ENCODE peak calls at places on chromosome 9, in eight cellular contexts. P, S, Y, D, U, O, L and F are unnamed samples.
A peak's percentile ranks its signal among the peaks of the same experiment; 100 is the strongest.

GRCh38 chr9:4099961-4100360 is 199.9 kb downstream of the GLIS3 start:
- DNase-seq in O (no peak), D (no peak), S (no peak), P (no peak), U (no peak), Y (no peak), L (no peak), F (no peak)

GRCh38 chr9:85212209-85212608 is 529.5 kb downstream of the AGTPBP1 start:
- DNase-seq in L (no peak), O (no peak), U (no peak), S (no peak), Y (no peak), D (no peak), P (no peak), F (no peak)

GRCh38 chr9:131633491-131634031 is 88.2 kb downstream of the PRRT1B start:
- DNase-seq in U (no peak), L (no peak), S (no peak), P (no peak), O (no peak), D (no peak), Y (no peak), F (no peak)

GRCh38 chr9:115291841-115292240 is 173.9 kb upstream of the TNC start:
- DNase-seq in P (no peak), L (peak; percentile 79), O (no peak), U (peak; percentile 89), D (peak; percentile 63), S (no peak), Y (no peak), F (no peak)

GRCh38 chr9:130090915-130091314 is 37.2 kb downstream of the GPR107 start:
- DNase-seq in Y (no peak), D (no peak), S (no peak), O (no peak), P (no peak), L (no peak), U (no peak), F (no peak)

GRCh38 chr9:134988706-134989105 is 71.0 kb upstream of the FCN1 start:
- DNase-seq in P (no peak), S (no peak), L (peak; percentile 48), Y (no peak), O (no peak), U (no peak), D (no peak), F (no peak)

GRCh38 chr9:109914280-109915027 is 134.5 kb downstream of the PALM2AKAP2 start:
- DNase-seq in S (no peak), Y (no peak), D (no peak), L (no peak), P (no peak), U (no peak), O (peak; percentile 79), F (no peak)

GRCh38 chr9:127445851-127446719 is 5.1 kb downstream of the RPL12 start:
- DNase-seq in O (no peak), Y (no peak), D (no peak), P (no peak), S (no peak), U (no peak), L (no peak), F (no peak)

GRCh38 chr9:114666841-114667240 is 9.2 kb upstream of the TEX53 start:
- DNase-seq in Y (no peak), P (no peak), S (no peak), O (no peak), D (no peak), L (no peak), U (no peak), F (no peak)

GRCh38 chr9:1173986-1174385 is 123.8 kb downstream of the DMRT2 start:
- DNase-seq in P (no peak), Y (no peak), D (no peak), L (no peak), O (no peak), S (no peak), U (no peak), F (no peak)

GRCh38 chr9:15271403-15271802 is 35.6 kb downstream of the TTC39B start:
- DNase-seq in D (no peak), S (no peak), Y (no peak), P (no peak), U (no peak), O (no peak), L (no peak), F (no peak)

GRCh38 chr9:132443951-132444615 is 34.1 kb downstream of the CFAP77 start:
- DNase-seq in O (no peak), U (no peak), D (no peak), L (no peak), P (no peak), S (no peak), Y (no peak), F (no peak)

GRCh38 chr9:77251050-77251449 is 73.7 kb downstream of the VPS13A start:
- DNase-seq in S (no peak), P (no peak), D (no peak), L (no peak), Y (no peak), O (no peak), U (no peak), F (no peak)

DNA sequence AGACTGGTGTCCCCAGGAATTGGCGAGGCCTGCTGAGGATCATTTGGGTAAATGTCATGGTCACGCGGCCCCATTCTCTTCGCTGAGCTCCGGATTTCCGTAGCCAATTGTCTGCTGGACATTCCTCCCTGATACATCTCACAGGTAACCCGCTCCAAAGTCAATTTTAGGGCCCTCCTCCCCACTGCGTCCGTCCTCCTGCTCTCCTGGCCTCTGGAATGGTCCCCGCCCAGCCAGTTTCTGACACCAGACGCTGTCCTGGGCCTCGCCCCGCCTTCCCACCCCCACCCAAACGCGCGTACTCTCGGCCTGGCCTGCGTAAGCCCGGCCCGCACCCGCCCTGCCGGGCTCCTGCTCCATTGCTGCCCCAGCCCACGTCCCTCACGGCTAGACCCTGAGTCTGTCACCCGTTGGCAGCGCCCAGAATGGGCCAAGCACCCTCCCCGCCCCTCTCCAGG is 202.0 kb downstream of the AUH start:
- DNase-seq in S (peak; percentile 29), Y (no peak), O (no peak), U (peak; percentile 79), P (peak; percentile 81), L (peak; percentile 79), D (no peak), F (no peak)
- H3K4me3 ChIP-seq in S (no peak overlapping the region), Y (no peak overlapping the region), O (no peak overlapping the region), U (no peak overlapping the region), P (no peak overlapping the region), L (no peak overlapping the region), D (peak overlapping the region; percentile 1), F (no peak overlapping the region)

GRCh38 chr9:21996858-21997257 is 2.3 kb downstream of the CDKN2B-AS1 start:
- DNase-seq in Y (no peak), U (no peak), S (no peak), P (no peak), L (no peak), O (no peak), D (no peak), F (no peak)
- H3K4me3 ChIP-seq in Y (no peak overlapping the region), U (no peak overlapping the region), S (no peak overlapping the region), P (no peak overlapping the region), L (no peak overlapping the region), O (no peak overlapping the region), D (no peak overlapping the region), F (no peak overlapping the region)

DNA sequence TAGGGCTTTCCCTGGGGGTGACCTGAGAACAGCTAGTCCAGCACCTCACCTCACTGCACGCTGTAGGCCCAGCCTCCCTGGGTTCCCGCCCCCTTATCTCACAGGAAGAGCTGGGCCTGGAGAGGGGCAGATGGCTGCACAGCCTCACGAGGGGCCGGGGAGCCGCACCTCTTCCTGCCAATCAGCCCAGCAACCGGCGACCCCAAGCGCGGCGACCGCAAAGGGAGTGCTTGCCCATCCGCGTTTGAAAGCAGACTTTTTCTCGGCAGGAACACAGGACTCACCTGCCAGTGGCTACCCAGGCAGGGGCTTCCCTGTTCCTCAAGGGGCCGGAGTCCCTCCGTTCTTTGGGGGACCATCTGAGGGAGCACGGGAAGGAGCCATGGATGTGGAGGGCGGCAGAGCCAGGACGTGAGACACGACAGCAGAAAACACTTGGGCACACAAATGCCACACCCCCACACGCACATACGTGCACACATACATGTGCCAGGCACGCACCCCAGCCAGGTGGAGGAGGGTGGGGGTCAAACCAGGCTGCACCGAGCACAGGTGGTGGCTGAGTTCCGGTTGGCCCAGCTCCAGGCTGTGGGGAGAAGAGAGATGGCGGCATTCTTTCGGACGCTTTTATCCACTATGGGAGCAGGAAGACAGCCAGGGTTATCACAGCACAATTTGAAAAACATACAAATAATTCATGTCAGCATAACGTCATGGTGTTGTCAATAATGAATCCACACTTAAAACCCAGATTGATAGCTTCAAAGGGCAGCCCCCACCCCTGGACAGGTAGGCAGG is 11.3 kb downstream of the TMEM250 start:
- DNase-seq in L (no peak), O (no peak), P (no peak), Y (peak; percentile 68), D (no peak), U (peak; percentile 76), S (no peak), F (peak; percentile 89)
- H3K4me3 ChIP-seq in L (no peak overlapping the region), O (no peak overlapping the region), P (no peak overlapping the region), Y (peak overlapping the region; percentile 40), D (no peak overlapping the region), U (no peak overlapping the region), S (no peak overlapping the region), F (peak overlapping the region; percentile 26)

GRCh38 chr9:137454506-137455360 is 4.4 kb downstream of the NSMF start:
- DNase-seq in S (no peak), L (peak; percentile 71), U (peak; percentile 77), O (no peak), Y (no peak), D (no peak), P (peak; percentile 89), F (no peak)

GRCh38 chr9:137454145-137454505 is 5.0 kb downstream of the NSMF start:
- DNase-seq in Y (no peak), L (peak; percentile 88), U (peak; percentile 80), S (no peak), O (no peak), P (peak; percentile 95), D (no peak), F (peak; percentile 55)

GRCh38 chr9:137451976-137452760 is 7.0 kb downstream of the NSMF start:
- DNase-seq in U (peak; percentile 21), Y (no peak), O (no peak), S (no peak), P (peak; percentile 86), L (peak; percentile 64), D (no peak), F (no peak)

GRCh38 chr9:137453643-137454081 is 5.5 kb downstream of the NSMF start:
- DNase-seq in D (peak; percentile 69), L (peak; percentile 89), S (no peak), Y (peak; percentile 24), U (peak; percentile 88), P (peak; percentile 95), O (no peak), F (peak; percentile 75)

DNA sequence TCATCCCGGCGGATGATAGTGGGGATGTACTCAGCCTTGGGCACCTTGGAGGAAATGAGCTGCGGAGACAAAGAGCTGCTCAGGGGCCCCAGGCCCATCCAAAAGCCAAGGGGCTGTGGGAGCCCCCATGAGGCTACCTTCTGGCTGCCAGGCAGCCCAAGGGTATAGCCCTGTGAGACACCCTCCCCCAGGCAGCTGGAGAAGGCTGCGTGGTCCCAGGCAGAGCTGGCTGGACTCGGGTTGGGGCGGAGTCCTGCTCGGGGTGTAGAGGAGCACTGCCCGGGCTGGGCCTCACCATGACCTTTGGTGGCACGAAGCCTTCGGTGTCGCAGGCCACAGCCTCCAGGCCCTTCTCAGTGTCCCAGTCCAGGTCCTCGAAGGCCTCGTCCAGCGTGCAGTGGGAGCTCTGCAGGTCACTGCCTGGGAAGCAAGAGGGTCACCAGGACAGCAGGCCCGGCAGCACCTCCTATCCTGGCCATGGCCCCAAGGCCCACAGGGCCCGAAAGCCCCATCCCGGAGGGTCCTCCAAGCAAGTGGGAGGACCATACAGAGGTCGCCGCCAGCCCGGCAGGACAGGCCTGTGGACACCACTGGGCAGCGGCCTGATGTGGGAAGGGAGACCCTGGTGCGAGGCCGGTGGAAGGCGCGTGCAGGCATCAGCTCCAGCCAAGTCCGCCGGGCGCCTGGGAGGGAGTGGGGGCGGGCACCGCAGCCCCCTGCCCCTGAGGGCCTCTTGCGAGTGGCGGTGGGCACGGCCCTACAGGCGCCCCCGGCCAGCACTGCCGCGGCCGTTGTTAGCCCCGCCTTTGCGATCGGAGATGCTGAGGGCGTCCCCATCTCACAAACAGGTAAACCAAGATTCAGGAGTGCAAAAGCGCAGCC is 6.1 kb downstream of the NSMF start:
- DNase-seq in P (peak; percentile 89), U (peak; percentile 37), D (no peak), L (peak; percentile 76), Y (no peak), O (no peak), S (no peak), F (no peak)
- H3K4me3 ChIP-seq in P (no peak overlapping the region), U (peak overlapping the region; percentile 33), D (no peak overlapping the region), L (peak overlapping the region; percentile 40), Y (no peak overlapping the region), O (no peak overlapping the region), S (no peak overlapping the region), F (no peak overlapping the region)